ENCODE peak calls at places on chromosomes 16 and 17, in six cellular contexts. I, D, Q, A, Y and N are unnamed samples.
A peak's percentile ranks its signal among the peaks of the same experiment; 100 is the strongest.

GRCh38 chr16:9012848-9013507 is 49.3 kb upstream of the USP7 start:
- DNase-seq in Q (peak; percentile 10), Y (no peak), A (no peak), I (no peak), D (no peak), N (no peak)

GRCh38 chr16:22673463-22673862 is 140.5 kb upstream of the HS3ST2 start:
- DNase-seq in I (no peak), Y (no peak), Q (no peak), D (no peak), A (no peak), N (no peak)

GRCh38 chr17:77404812-77405581 is 264.2 kb downstream of the SEC14L1 start:
- DNase-seq in Y (peak; percentile 73), D (peak; percentile 77), Q (peak; percentile 70), A (no peak), I (peak; percentile 81), N (peak; percentile 75)

GRCh38 chr17:80045703-80046102 is 9.3 kb downstream of the CCDC40 start:
- DNase-seq in D (no peak), Y (peak; percentile 42), I (no peak), A (no peak), Q (no peak), N (no peak)

GRCh38 chr16:2428051-2428786 is 1.0 kb upstream of the CCNF start:
- DNase-seq in Y (peak; percentile 56), I (no peak), D (no peak), Q (peak; percentile 32), A (peak; percentile 52), N (peak; percentile 19)

GRCh38 chr16:3577302-3577752 is at the start of gene NLRC3:
- DNase-seq in D (peak; percentile 40), Q (no peak), Y (peak; percentile 22), I (peak; percentile 47), A (no peak), N (no peak)

GRCh38 chr16:23452221-23452571 is 793 bp downstream of the COG7 start:
- DNase-seq in I (no peak), Q (no peak), Y (no peak), D (no peak), A (no peak), N (no peak)

GRCh38 chr17:50076591-50077235 is 18.4 kb upstream of the PDK2 start:
- DNase-seq in Q (no peak), D (no peak), I (no peak), Y (no peak), A (no peak), N (no peak)

GRCh38 chr17:81229666-81229920 is 6.8 kb upstream of the CEP131 start:
- DNase-seq in A (no peak), I (no peak), Q (no peak), Y (no peak), D (no peak), N (no peak)

GRCh38 chr16:72172105-72173034 is at the start of gene PMFBP1:
- DNase-seq in D (no peak), A (peak; percentile 88), Q (peak; percentile 87), I (no peak), Y (peak; percentile 44), N (peak; percentile 87)

GRCh38 chr17:36608794-36609497 is 7.6 kb downstream of the MRM1 start:
- DNase-seq in Q (peak; percentile 82), I (no peak), D (peak; percentile 66), Y (peak; percentile 62), A (peak; percentile 78), N (peak; percentile 71)

GRCh38 chr17:4786516-4786915 is 352 bp upstream of the VMO1 start:
- DNase-seq in A (no peak), Q (peak; percentile 53), Y (no peak), I (no peak), D (no peak), N (no peak)

GRCh38 chr16:58019866-58020538 is 5.6 kb upstream of the MMP15 start:
- DNase-seq in I (no peak), D (peak; percentile 19), Y (no peak), Q (no peak), A (no peak), N (no peak)

DNA sequence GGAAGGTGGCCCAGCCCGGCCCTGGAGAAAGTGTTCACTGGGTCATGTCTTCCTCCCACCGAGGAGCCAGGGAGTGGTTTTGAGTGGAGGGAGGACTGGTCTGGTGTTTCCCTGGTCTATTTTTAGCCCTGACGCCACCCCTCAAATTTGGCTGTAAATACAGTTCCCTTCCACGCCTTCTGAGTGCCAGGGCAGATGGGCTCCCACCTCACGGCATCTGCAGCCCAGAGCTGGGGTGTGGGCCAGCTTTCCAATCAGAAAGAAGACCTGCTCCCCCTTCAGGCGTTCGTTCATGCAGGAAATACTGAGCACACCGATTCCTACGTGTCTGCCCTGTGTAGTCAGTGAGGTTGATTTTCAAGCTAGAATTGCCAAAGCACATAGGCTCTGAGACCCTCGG is 53.7 kb downstream of the SNX20 start:
- DNase-seq in D (no peak), Y (peak; percentile 40), A (no peak), Q (peak; percentile 55), I (peak; percentile 46), N (peak; percentile 8)
- TF ChIP-seq CTCF in D (peak; percentile 26), Y (no peak), A (no peak), Q (peak; percentile 18), I (peak; percentile 41), N (peak; percentile 26)

GRCh38 chr16:62190426-62190825 is 154.2 kb upstream of the CDH8 start:
- DNase-seq in I (no peak), Q (no peak), A (peak; percentile 44), D (no peak), Y (no peak), N (peak; percentile 32)
- TF ChIP-seq CTCF in I (no peak), Q (peak; percentile 7), A (peak; percentile 49), D (no peak), Y (no peak), N (peak; percentile 51)

GRCh38 chr17:12928736-12929135 is 89.1 kb downstream of the ELAC2 start:
- DNase-seq in I (no peak), Y (no peak), Q (no peak), D (no peak), A (no peak), N (peak; percentile 8)
- TF ChIP-seq CTCF in I (no peak), Y (no peak), Q (no peak), D (no peak), A (no peak), N (peak; percentile 12)

DNA sequence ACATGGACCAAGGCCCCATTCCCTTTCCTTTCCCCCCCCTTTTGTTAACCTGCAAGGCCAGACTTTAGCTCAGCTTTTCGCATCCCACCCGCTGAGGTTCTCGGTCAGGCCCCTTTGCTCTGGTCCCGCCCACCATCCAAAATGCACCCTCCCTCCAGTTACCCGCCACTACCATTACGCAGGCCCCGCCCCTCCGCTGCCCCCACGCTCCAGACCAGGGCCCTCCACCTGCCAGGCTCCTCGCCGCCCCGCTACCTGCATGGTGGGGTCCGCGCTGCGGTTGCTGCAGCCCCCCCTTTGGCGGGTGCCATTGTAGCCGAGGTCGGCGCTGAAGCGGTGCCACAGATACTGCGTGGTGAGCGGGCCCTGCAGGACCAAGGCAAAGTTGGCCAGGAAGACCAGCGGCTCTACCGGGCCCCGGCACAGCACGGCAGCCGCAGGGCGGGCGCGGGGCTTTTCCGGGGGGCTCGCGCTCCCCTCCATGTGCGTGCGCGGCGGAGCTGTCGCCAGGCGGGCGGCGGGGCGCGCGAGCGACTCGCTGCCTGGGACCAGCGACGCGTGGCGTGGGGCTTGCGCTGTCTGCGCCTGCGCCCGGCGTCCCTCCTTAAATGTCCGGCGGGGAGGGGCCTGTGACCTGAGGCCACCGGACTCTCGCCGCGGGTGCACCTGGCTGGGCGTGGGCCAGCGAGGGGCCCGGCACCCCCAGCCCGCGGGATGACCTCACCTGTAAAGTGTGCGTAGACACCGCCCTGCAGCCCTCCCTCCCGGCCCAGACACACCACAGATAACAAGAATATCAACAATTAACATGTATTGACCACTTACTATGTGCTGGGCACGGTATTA is at the start of gene SLC46A1:
- DNase-seq in I (peak; percentile 20), A (peak; percentile 24), D (peak; percentile 78), Y (peak; percentile 60), Q (peak; percentile 18), N (no peak)
- TF ChIP-seq CTCF in I (no peak), A (no peak), D (no peak), Y (no peak), Q (no peak), N (no peak)

GRCh38 chr17:75077072-75077489 is 10.7 kb upstream of the SLC16A5 start:
- DNase-seq in Q (no peak), I (no peak), A (no peak), Y (peak; percentile 67), D (no peak), N (no peak)
- TF ChIP-seq CTCF in Q (no peak), I (no peak), A (no peak), Y (no peak), D (no peak), N (no peak)

DNA sequence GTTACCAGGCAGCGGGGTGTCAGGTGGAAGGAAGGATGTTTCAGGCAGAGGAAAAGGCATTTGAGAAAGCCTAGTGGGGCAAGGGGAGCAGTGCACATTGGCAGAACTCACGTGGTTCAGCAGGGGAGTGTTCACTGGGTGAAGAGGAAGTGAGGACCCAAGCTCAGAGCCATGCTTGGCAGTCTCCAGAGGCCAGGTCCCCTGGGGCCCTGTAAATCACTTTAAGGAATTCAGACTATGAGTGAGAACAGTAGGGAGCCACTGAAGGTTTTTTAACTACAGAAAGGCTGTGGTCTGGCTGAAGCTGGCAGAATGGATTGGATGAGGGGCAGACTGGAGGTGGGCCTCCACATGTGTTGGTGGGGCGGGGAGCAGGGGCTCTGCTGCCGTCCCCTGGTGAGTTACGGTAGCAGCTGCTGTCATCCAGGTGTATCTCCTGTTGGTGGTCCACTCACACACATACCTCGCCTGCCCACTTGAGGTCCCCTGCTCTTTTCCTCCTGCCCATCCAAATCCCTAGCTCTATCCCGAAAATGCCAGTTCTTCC is 5.1 kb downstream of the CLEC16A start:
- DNase-seq in I (peak; percentile 48), Q (peak; percentile 36), A (no peak), D (no peak), Y (no peak), N (no peak)
- TF ChIP-seq CTCF in I (no peak), Q (peak; percentile 7), A (no peak), D (no peak), Y (no peak), N (no peak)